ENCODE peak calls at places on chromosome 2, in ten cellular contexts. S is neural progenitor cell, Z is tibial artery, F is A673, N is gastrocnemius medialis, L is GM23338, K is SK-N-SH, D is stomach, Y is fibroblast of lung, U is Peyer's patch. P is an unnamed sample.

GRCh38 chr2:187469538-187469937 is 21.5 kb upstream of the CALCRL start:
- DNase-seq in S (no peak), Z (no peak), F (no peak), N (no peak), L (no peak), K (no peak), D (no peak), Y (no peak), U (no peak), P (no peak)

GRCh38 chr2:161414385-161415040 is 1.6 kb upstream of the TBR1 start:
- DNase-seq in S (peak; percentile 84), Z (no peak), F (no peak), N (no peak), L (peak; percentile 77), K (peak; percentile 80), D (no peak), Y (peak; percentile 26), U (no peak), P (peak; percentile 27)

GRCh38 chr2:125654226-125654625 is 1001.7 kb upstream of the GYPC start:
- DNase-seq in S (no peak), Z (no peak), F (no peak), N (no peak), L (no peak), K (no peak), D (no peak), Y (no peak), U (no peak), P (no peak)

GRCh38 chr2:234289789-234290188 is 207.1 kb downstream of the ARL4C start:
- DNase-seq in S (no peak), Z (no peak), F (no peak), N (no peak), L (no peak), K (no peak), D (no peak), Y (peak; percentile 92), U (peak; percentile 58), P (no peak)

GRCh38 chr2:239830718-239831271 is 194.3 kb downstream of the NDUFA10 start:
- DNase-seq in S (no peak), Z (no peak), F (no peak), N (no peak), L (no peak), K (peak; percentile 15), D (peak; percentile 24), Y (no peak), U (peak; percentile 40), P (no peak)

GRCh38 chr2:8394131-8394530 is 287.7 kb upstream of the ID2 start:
- DNase-seq in S (no peak), Z (no peak), F (no peak), N (no peak), L (no peak), K (no peak), D (no peak), Y (no peak), U (no peak), P (no peak)

GRCh38 chr2:284896-285492 is 2.9 kb downstream of the ALKAL2 start:
- DNase-seq in S (no peak), Z (no peak), F (no peak), N (no peak), L (no peak), K (no peak), D (no peak), Y (no peak), U (no peak), P (no peak)

GRCh38 chr2:5991305-5991968 is 299.3 kb downstream of the SOX11 start:
- DNase-seq in S (peak; percentile 53), Z (no peak), F (no peak), N (no peak), L (no peak), K (no peak), D (no peak), Y (no peak), U (no peak), P (no peak)

DNA sequence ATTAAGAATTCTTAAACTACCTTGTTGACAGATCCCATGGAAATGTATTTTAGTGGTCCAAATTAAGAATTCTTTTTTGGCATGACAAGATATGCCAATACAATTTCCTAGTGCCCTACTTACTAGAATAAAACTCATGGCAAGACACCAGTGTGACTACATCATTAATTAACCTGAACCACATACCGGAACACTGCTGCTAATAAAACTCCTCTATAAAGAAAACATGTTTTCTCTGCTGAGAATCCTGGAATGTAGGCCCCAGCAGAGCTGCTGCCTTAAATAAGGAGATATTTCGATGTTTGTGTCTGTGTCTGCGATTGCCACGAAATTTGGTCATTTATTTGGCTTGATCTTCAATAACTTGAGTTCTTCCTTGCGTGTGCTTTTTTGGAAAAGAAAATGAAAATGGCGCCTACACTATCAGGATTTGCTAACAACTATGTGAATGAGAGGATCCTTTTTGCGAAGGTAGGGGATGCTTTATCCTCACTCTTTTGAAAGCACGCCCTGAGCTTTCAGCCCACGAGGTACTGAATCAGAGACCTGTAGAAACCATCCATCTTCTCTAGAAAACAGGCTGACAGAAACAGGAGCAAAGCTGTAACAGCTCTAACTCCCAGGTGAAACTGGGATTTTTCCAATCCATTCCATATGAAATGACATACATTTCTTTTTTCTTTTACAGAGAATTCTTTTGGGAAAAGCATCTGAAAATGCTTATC is 27.0 kb downstream of the KLF7 start:
- DNase-seq in S (no peak), Z (no peak), F (no peak), N (no peak), L (no peak), K (no peak), D (no peak), Y (no peak), U (no peak), P (no peak)
- H3K4me1 ChIP-seq in S (peaks cover 45% of the 10 kb centered on the region), Z (peaks cover 63% of the 10 kb centered on the region), F (peaks cover 41% of the 10 kb centered on the region), N (peaks cover 81% of the 10 kb centered on the region), L (peaks cover 67% of the 10 kb centered on the region), K (peaks cover 51% of the 10 kb centered on the region), D (peaks cover 70% of the 10 kb centered on the region), Y (peaks cover 19% of the 10 kb centered on the region), U (no peaks in the 10 kb centered on the region), P (peaks cover 98% of the 10 kb centered on the region)

GRCh38 chr2:102185347-102185746 is 1.5 kb upstream of the IL1RL2 start:
- DNase-seq in S (no peak), Z (no peak), F (peak; percentile 9), N (no peak), L (peak; percentile 22), K (no peak), D (no peak), Y (peak; percentile 54), U (no peak), P (peak; percentile 20)
- TF ChIP-seq CTCF in S (peak; percentile 58), Z (peak; percentile 31), F (peak; percentile 60), N (peak; percentile 54), L (peak; percentile 59), K (peak; percentile 66), D (peak; percentile 51), Y (peak; percentile 80), U (peak; percentile 37), P (peak; percentile 60)

GRCh38 chr2:170944545-170944944 is 15.5 kb downstream of the GORASP2 start:
- DNase-seq in S (no peak), Z (no peak), F (no peak), N (no peak), L (no peak), K (no peak), D (no peak), Y (no peak), U (no peak), P (no peak)
- H3K4me3 ChIP-seq in S (no peak overlapping the region), Z (no peak overlapping the region), F (no peak overlapping the region), N (no peak overlapping the region), L (no peak overlapping the region), K (no peak overlapping the region), D (no peak overlapping the region), Y (no peak overlapping the region), U (no peak overlapping the region), P (no peak overlapping the region)

DNA sequence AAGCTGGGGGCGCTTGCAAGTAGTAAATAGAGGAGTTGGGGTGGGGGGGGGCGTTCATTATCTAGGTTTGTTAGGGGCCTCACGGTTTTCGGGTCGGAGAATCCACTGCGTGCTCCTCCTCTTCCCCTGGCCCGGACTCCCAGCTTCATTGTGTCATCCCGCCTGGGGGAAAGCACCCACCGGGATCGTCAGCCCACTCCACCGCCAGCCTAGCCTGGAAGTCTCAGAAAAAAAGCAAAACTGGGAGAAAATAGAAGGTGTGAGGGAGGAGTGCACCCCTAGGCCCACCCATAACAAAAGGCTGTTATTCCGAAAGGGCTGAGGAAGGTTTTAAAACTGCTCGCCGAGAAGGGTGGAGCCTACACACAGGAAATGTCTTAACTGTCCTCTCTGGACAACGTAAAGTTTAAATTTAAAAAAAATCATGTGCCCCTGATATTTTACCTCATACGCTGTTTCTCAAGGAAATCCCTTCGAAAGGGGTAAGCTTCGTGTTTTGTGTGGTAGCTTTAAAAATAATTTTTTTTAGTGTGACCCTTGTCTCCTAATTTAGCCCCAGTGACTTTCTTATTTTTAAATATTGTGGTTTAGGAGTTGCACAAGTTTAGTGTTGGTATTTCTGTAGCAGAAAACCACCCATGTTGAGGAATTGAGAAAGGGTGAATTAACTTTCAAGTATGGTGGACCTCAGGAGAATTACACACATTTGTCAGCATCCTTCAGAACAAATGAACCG is 104.2 kb downstream of the SPTBN1 start:
- DNase-seq in S (peak; percentile 21), Z (peak; percentile 58), F (peak; percentile 58), N (no peak), L (peak; percentile 40), K (peak; percentile 57), D (no peak), Y (peak; percentile 81), U (peak; percentile 83), P (no peak)
- H3K4me1 ChIP-seq in S (peaks cover 21% of the 10 kb centered on the region), Z (peaks cover 40% of the 10 kb centered on the region), F (peaks cover 17% of the 10 kb centered on the region), N (peaks cover 61% of the 10 kb centered on the region), L (peaks cover 42% of the 10 kb centered on the region), K (peaks cover 15% of the 10 kb centered on the region), D (peaks cover 94% of the 10 kb centered on the region), Y (peaks cover 33% of the 10 kb centered on the region), U (peaks cover 7% of the 10 kb centered on the region), P (peaks cover 86% of the 10 kb centered on the region)